ENCODE peak calls at places on chromosome 5, in nine cellular contexts. One of them, this sample, is unnamed.

GRCh38 chr5:102794677-102795331 is 39.7 kb downstream of the PAM start:
- DNase-seq in GM13977: no peak
- DNase-seq in A673: no peak
- DNase-seq in testis: no peak
- DNase-seq in AG10803: no peak
- DNase-seq in heart left ventricle: no peak
- DNase-seq in PC-3: peak; percentile 56
- DNase-seq in fibroblast of pulmonary artery: no peak
- DNase-seq in CD4-positive, alpha-beta T cell: no peak
- DNase-seq in this sample: no peak

GRCh38 chr5:115549154-115549553 is 4.6 kb upstream of the FEM1C start:
- DNase-seq in GM13977: peak; percentile 47
- DNase-seq in A673: peak; percentile 56
- DNase-seq in testis: no peak
- DNase-seq in AG10803: no peak
- DNase-seq in heart left ventricle: no peak
- DNase-seq in PC-3: peak; percentile 28
- DNase-seq in fibroblast of pulmonary artery: peak; percentile 58
- DNase-seq in CD4-positive, alpha-beta T cell: no peak
- DNase-seq in this sample: peak; percentile 49

GRCh38 chr5:58545912-58546311 is 37.0 kb upstream of the RAB3C start:
- DNase-seq in GM13977: no peak
- DNase-seq in A673: no peak
- DNase-seq in testis: no peak
- DNase-seq in AG10803: no peak
- DNase-seq in heart left ventricle: no peak
- DNase-seq in PC-3: no peak
- DNase-seq in fibroblast of pulmonary artery: no peak
- DNase-seq in CD4-positive, alpha-beta T cell: no peak
- DNase-seq in this sample: peak; percentile 27

GRCh38 chr5:74401566-74402320 is 238.8 kb downstream of the ENC1 start:
- DNase-seq in GM13977: no peak
- DNase-seq in A673: no peak
- DNase-seq in testis: no peak
- DNase-seq in AG10803: no peak
- DNase-seq in heart left ventricle: no peak
- DNase-seq in PC-3: no peak
- DNase-seq in fibroblast of pulmonary artery: no peak
- DNase-seq in CD4-positive, alpha-beta T cell: no peak
- DNase-seq in this sample: no peak

GRCh38 chr5:64811050-64811640 is 42.4 kb downstream of the CWC27 start:
- DNase-seq in GM13977: peak; percentile 9
- DNase-seq in A673: peak; percentile 69
- DNase-seq in testis: no peak
- DNase-seq in AG10803: peak; percentile 75
- DNase-seq in heart left ventricle: no peak
- DNase-seq in PC-3: peak; percentile 48
- DNase-seq in fibroblast of pulmonary artery: peak; percentile 86
- DNase-seq in CD4-positive, alpha-beta T cell: no peak
- DNase-seq in this sample: peak; percentile 16

GRCh38 chr5:107917983-107918382 is 247.2 kb upstream of the EFNA5 start:
- DNase-seq in GM13977: no peak
- DNase-seq in A673: peak; percentile 4
- DNase-seq in testis: no peak
- DNase-seq in AG10803: peak; percentile 52
- DNase-seq in heart left ventricle: no peak
- DNase-seq in PC-3: no peak
- DNase-seq in fibroblast of pulmonary artery: no peak
- DNase-seq in CD4-positive, alpha-beta T cell: no peak
- DNase-seq in this sample: no peak

GRCh38 chr5:34667705-34668104 is 11.6 kb downstream of the RAI14 start:
- DNase-seq in GM13977: no peak
- DNase-seq in A673: no peak
- DNase-seq in testis: no peak
- DNase-seq in AG10803: no peak
- DNase-seq in heart left ventricle: no peak
- DNase-seq in PC-3: no peak
- DNase-seq in fibroblast of pulmonary artery: no peak
- DNase-seq in CD4-positive, alpha-beta T cell: no peak
- DNase-seq in this sample: no peak

GRCh38 chr5:179866241-179867078 is 7.8 kb upstream of the MRNIP start:
- DNase-seq in GM13977: peak; percentile 71
- DNase-seq in A673: no peak
- DNase-seq in testis: no peak
- DNase-seq in AG10803: no peak
- DNase-seq in heart left ventricle: no peak
- DNase-seq in PC-3: no peak
- DNase-seq in fibroblast of pulmonary artery: no peak
- DNase-seq in CD4-positive, alpha-beta T cell: no peak
- DNase-seq in this sample: no peak

GRCh38 chr5:147162740-147163139 is 72.1 kb upstream of the STK32A start:
- DNase-seq in GM13977: no peak
- DNase-seq in A673: no peak
- DNase-seq in testis: no peak
- DNase-seq in AG10803: no peak
- DNase-seq in heart left ventricle: no peak
- DNase-seq in PC-3: no peak
- DNase-seq in fibroblast of pulmonary artery: no peak
- DNase-seq in CD4-positive, alpha-beta T cell: no peak
- DNase-seq in this sample: no peak

GRCh38 chr5:170070556-170071412 is 34.9 kb upstream of the FOXI1 start:
- DNase-seq in GM13977: no peak
- DNase-seq in A673: peak; percentile 37
- DNase-seq in testis: peak; percentile 78
- DNase-seq in AG10803: peak; percentile 43
- DNase-seq in heart left ventricle: no peak
- DNase-seq in PC-3: peak; percentile 30
- DNase-seq in fibroblast of pulmonary artery: peak; percentile 54
- DNase-seq in CD4-positive, alpha-beta T cell: no peak
- DNase-seq in this sample: no peak

DNA sequence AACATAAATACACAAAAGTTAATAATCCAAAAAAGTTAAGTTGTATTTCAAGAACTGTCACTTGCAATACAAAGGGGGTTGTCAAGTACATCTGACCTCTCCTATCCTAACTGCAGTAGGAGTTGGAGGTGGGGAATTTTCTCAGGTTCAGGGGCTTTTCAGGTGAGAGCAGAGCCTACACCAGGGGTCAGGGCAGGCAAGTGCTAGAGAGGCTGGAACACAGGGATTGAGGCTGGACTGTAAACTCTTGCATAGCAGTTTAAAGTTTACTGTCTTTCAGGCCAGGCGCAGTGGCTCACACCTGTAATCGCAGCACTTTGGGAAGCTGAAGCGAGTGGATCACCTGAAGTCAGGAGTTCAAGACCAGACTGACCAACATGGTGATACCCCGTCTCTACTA is 25.4 kb upstream of the RASGRF2 start:
- DNase-seq in GM13977: no peak
- DNase-seq in A673: no peak
- DNase-seq in testis: no peak
- DNase-seq in AG10803: no peak
- DNase-seq in heart left ventricle: no peak
- DNase-seq in PC-3: no peak
- DNase-seq in fibroblast of pulmonary artery: no peak
- DNase-seq in CD4-positive, alpha-beta T cell: no peak
- DNase-seq in this sample: no peak
- TF ChIP-seq CTCF in GM13977: no peak
- TF ChIP-seq CTCF in A673: no peak
- TF ChIP-seq CTCF in testis: no peak
- TF ChIP-seq CTCF in AG10803: no peak
- TF ChIP-seq CTCF in heart left ventricle: no peak
- TF ChIP-seq CTCF in PC-3: no peak
- TF ChIP-seq CTCF in fibroblast of pulmonary artery: no peak
- TF ChIP-seq CTCF in CD4-positive, alpha-beta T cell: no peak
- TF ChIP-seq CTCF in this sample: no peak

GRCh38 chr5:77140350-77140749 is 53.3 kb upstream of the ZBED3 start:
- DNase-seq in GM13977: no peak
- DNase-seq in A673: no peak
- DNase-seq in testis: no peak
- DNase-seq in AG10803: no peak
- DNase-seq in heart left ventricle: no peak
- DNase-seq in PC-3: no peak
- DNase-seq in fibroblast of pulmonary artery: no peak
- DNase-seq in CD4-positive, alpha-beta T cell: no peak
- DNase-seq in this sample: no peak
- TF ChIP-seq CTCF in GM13977: no peak
- TF ChIP-seq CTCF in A673: no peak
- TF ChIP-seq CTCF in testis: no peak
- TF ChIP-seq CTCF in AG10803: no peak
- TF ChIP-seq CTCF in heart left ventricle: no peak
- TF ChIP-seq CTCF in PC-3: no peak
- TF ChIP-seq CTCF in fibroblast of pulmonary artery: no peak
- TF ChIP-seq CTCF in CD4-positive, alpha-beta T cell: no peak
- TF ChIP-seq CTCF in this sample: no peak

GRCh38 chr5:138352722-138353549 is 451 bp downstream of the KDM3B start:
- DNase-seq in GM13977: peak; percentile 80
- DNase-seq in A673: peak; percentile 59
- DNase-seq in testis: peak; percentile 69
- DNase-seq in AG10803: peak; percentile 43
- DNase-seq in heart left ventricle: peak; percentile 68
- DNase-seq in PC-3: peak; percentile 45
- DNase-seq in fibroblast of pulmonary artery: peak; percentile 58
- DNase-seq in CD4-positive, alpha-beta T cell: peak; percentile 68
- DNase-seq in this sample: peak; percentile 82
- TF ChIP-seq CTCF in GM13977: peak; percentile 69
- TF ChIP-seq CTCF in A673: peak; percentile 37
- TF ChIP-seq CTCF in testis: no peak
- TF ChIP-seq CTCF in AG10803: peak; percentile 9
- TF ChIP-seq CTCF in heart left ventricle: peak; percentile 59
- TF ChIP-seq CTCF in PC-3: peak; percentile 34
- TF ChIP-seq CTCF in fibroblast of pulmonary artery: no peak
- TF ChIP-seq CTCF in CD4-positive, alpha-beta T cell: peak; percentile 55
- TF ChIP-seq CTCF in this sample: peak; percentile 71

GRCh38 chr5:14006823-14007510 is 62.5 kb upstream of the DNAH5 start:
- DNase-seq in GM13977: no peak
- DNase-seq in A673: no peak
- DNase-seq in testis: no peak
- DNase-seq in AG10803: no peak
- DNase-seq in heart left ventricle: no peak
- DNase-seq in PC-3: peak; percentile 10
- DNase-seq in fibroblast of pulmonary artery: no peak
- DNase-seq in CD4-positive, alpha-beta T cell: no peak
- DNase-seq in this sample: no peak
- TF ChIP-seq CTCF in GM13977: no peak
- TF ChIP-seq CTCF in A673: no peak
- TF ChIP-seq CTCF in testis: no peak
- TF ChIP-seq CTCF in AG10803: peak; percentile 13
- TF ChIP-seq CTCF in heart left ventricle: no peak
- TF ChIP-seq CTCF in PC-3: no peak
- TF ChIP-seq CTCF in fibroblast of pulmonary artery: no peak
- TF ChIP-seq CTCF in CD4-positive, alpha-beta T cell: no peak
- TF ChIP-seq CTCF in this sample: no peak

GRCh38 chr5:6950250-6950649 is 237.0 kb downstream of the TENT4A start:
- DNase-seq in GM13977: no peak
- DNase-seq in A673: no peak
- DNase-seq in testis: no peak
- DNase-seq in AG10803: no peak
- DNase-seq in heart left ventricle: no peak
- DNase-seq in PC-3: peak; percentile 63
- DNase-seq in fibroblast of pulmonary artery: no peak
- DNase-seq in CD4-positive, alpha-beta T cell: no peak
- DNase-seq in this sample: no peak

GRCh38 chr5:6948562-6948961 is 235.3 kb downstream of the TENT4A start:
- DNase-seq in GM13977: no peak
- DNase-seq in A673: no peak
- DNase-seq in testis: no peak
- DNase-seq in AG10803: no peak
- DNase-seq in heart left ventricle: no peak
- DNase-seq in PC-3: no peak
- DNase-seq in fibroblast of pulmonary artery: no peak
- DNase-seq in CD4-positive, alpha-beta T cell: no peak
- DNase-seq in this sample: no peak

GRCh38 chr5:6949230-6949629 is 236.0 kb downstream of the TENT4A start:
- DNase-seq in GM13977: no peak
- DNase-seq in A673: no peak
- DNase-seq in testis: no peak
- DNase-seq in AG10803: no peak
- DNase-seq in heart left ventricle: no peak
- DNase-seq in PC-3: no peak
- DNase-seq in fibroblast of pulmonary artery: no peak
- DNase-seq in CD4-positive, alpha-beta T cell: no peak
- DNase-seq in this sample: no peak

GRCh38 chr5:6950872-6951271 is 237.6 kb downstream of the TENT4A start:
- DNase-seq in GM13977: no peak
- DNase-seq in A673: no peak
- DNase-seq in testis: no peak
- DNase-seq in AG10803: no peak
- DNase-seq in heart left ventricle: no peak
- DNase-seq in PC-3: no peak
- DNase-seq in fibroblast of pulmonary artery: no peak
- DNase-seq in CD4-positive, alpha-beta T cell: no peak
- DNase-seq in this sample: no peak
- TF ChIP-seq CTCF in GM13977: no peak
- TF ChIP-seq CTCF in A673: no peak
- TF ChIP-seq CTCF in testis: no peak
- TF ChIP-seq CTCF in AG10803: no peak
- TF ChIP-seq CTCF in heart left ventricle: no peak
- TF ChIP-seq CTCF in PC-3: no peak
- TF ChIP-seq CTCF in fibroblast of pulmonary artery: no peak
- TF ChIP-seq CTCF in CD4-positive, alpha-beta T cell: no peak
- TF ChIP-seq CTCF in this sample: no peak

GRCh38 chr5:149265559-149265958 is 6.1 kb upstream of the AFAP1L1 start:
- DNase-seq in GM13977: no peak
- DNase-seq in A673: peak; percentile 33
- DNase-seq in testis: no peak
- DNase-seq in AG10803: peak; percentile 72
- DNase-seq in heart left ventricle: no peak
- DNase-seq in PC-3: peak; percentile 75
- DNase-seq in fibroblast of pulmonary artery: peak; percentile 82
- DNase-seq in CD4-positive, alpha-beta T cell: no peak
- DNase-seq in this sample: no peak
- TF ChIP-seq CTCF in GM13977: no peak
- TF ChIP-seq CTCF in A673: peak; percentile 35
- TF ChIP-seq CTCF in testis: no peak
- TF ChIP-seq CTCF in AG10803: peak; percentile 57
- TF ChIP-seq CTCF in heart left ventricle: peak; percentile 76
- TF ChIP-seq CTCF in PC-3: peak; percentile 89
- TF ChIP-seq CTCF in fibroblast of pulmonary artery: peak; percentile 63
- TF ChIP-seq CTCF in CD4-positive, alpha-beta T cell: no peak
- TF ChIP-seq CTCF in this sample: no peak

GRCh38 chr5:148687427-148687826 is 33.1 kb upstream of the HTR4 start:
- DNase-seq in GM13977: no peak
- DNase-seq in A673: peak; percentile 56
- DNase-seq in testis: no peak
- DNase-seq in AG10803: no peak
- DNase-seq in heart left ventricle: no peak
- DNase-seq in PC-3: peak; percentile 93
- DNase-seq in fibroblast of pulmonary artery: peak; percentile 37
- DNase-seq in CD4-positive, alpha-beta T cell: no peak
- DNase-seq in this sample: no peak
- TF ChIP-seq CTCF in GM13977: peak; percentile 50
- TF ChIP-seq CTCF in A673: peak; percentile 54
- TF ChIP-seq CTCF in testis: no peak
- TF ChIP-seq CTCF in AG10803: peak; percentile 34
- TF ChIP-seq CTCF in heart left ventricle: no peak
- TF ChIP-seq CTCF in PC-3: peak; percentile 99
- TF ChIP-seq CTCF in fibroblast of pulmonary artery: peak; percentile 47
- TF ChIP-seq CTCF in CD4-positive, alpha-beta T cell: no peak
- TF ChIP-seq CTCF in this sample: peak; percentile 24

DNA sequence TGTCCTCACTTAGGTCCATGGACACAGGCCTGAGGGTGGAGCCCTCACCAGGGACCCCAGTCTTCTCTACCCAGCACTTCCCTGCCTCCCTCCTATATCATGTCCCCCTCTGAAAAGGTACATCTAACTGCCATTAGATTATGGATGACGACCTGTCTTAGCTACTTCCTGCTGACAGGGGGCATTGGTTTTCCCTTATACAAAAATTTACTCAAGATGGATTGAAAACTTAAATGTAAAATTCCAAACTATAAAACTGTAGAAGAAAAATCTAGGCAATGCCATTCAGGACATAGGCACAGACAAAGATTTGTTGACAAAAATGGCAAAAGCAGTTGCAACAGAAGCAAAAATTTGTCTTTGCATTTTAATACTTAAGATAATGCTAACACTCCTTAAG is 623.2 kb upstream of the FAM174A start:
- DNase-seq in GM13977: no peak
- DNase-seq in A673: no peak
- DNase-seq in testis: no peak
- DNase-seq in AG10803: no peak
- DNase-seq in heart left ventricle: no peak
- DNase-seq in PC-3: peak; percentile 8
- DNase-seq in fibroblast of pulmonary artery: no peak
- DNase-seq in CD4-positive, alpha-beta T cell: no peak
- DNase-seq in this sample: no peak
- TF ChIP-seq CTCF in GM13977: no peak
- TF ChIP-seq CTCF in A673: no peak
- TF ChIP-seq CTCF in testis: no peak
- TF ChIP-seq CTCF in AG10803: no peak
- TF ChIP-seq CTCF in heart left ventricle: no peak
- TF ChIP-seq CTCF in PC-3: peak; percentile 55
- TF ChIP-seq CTCF in fibroblast of pulmonary artery: no peak
- TF ChIP-seq CTCF in CD4-positive, alpha-beta T cell: no peak
- TF ChIP-seq CTCF in this sample: no peak

This sample was measured in GM13976.